ENCODE peak calls at places on chromosomes 11 and 22, in seven cellular contexts. P is iPS-NIHi11; F is activated CD8-positive, alpha-beta memory T cell treated with anti-CD3 and anti-CD28 coated beads for 4 hours; H is cardiac muscle cell; T is GM06990; Z is Right ventricle myocardium superior; C is Caki2. R is an unnamed sample.

GRCh38 chr11:95487391-95487790 is 256.4 kb upstream of the SESN3 start:
- DNase-seq in Z (no peak), T (peak), H (no peak), F (no peak), C (no peak), P (peak), R (no peak)

GRCh38 chr11:114075891-114076441 is 16.5 kb downstream of the ZBTB16 start:
- DNase-seq in H (peak), Z (peak), F (no peak), C (no peak), P (peak), T (no peak), R (no peak)

GRCh38 chr11:111775024-111775710 is 9.0 kb upstream of the PPP2R1B start:
- DNase-seq in P (no peak), F (no peak), T (no peak), C (no peak), Z (peak), H (no peak), R (no peak)

GRCh38 chr11:26286472-26287066 is 45.4 kb upstream of the ANO3 start:
- DNase-seq in C (no peak), F (no peak), Z (no peak), H (peak), T (no peak), P (peak), R (no peak)

GRCh38 chr22:24503137-24503850 is 8.2 kb downstream of the UPB1 start:
- DNase-seq in C (peak), Z (peak), H (peak), P (peak), T (peak), F (peak), R (peak)

GRCh38 chr22:17700778-17701177 is 62.2 kb downstream of the BCL2L13 start:
- DNase-seq in Z (no peak), T (no peak), H (no peak), F (no peak), P (no peak), C (no peak), R (no peak)

GRCh38 chr11:117187007-117187406 is 8.5 kb downstream of the SIDT2 start:
- DNase-seq in C (no peak), H (no peak), Z (no peak), T (no peak), P (no peak), F (no peak), R (no peak)

GRCh38 chr11:1077033-1077416 is 2.4 kb downstream of the MUC2 start:
- DNase-seq in C (no peak), Z (peak), F (no peak), H (no peak), P (no peak), T (no peak), R (no peak)

GRCh38 chr11:128555606-128556005 is 31.8 kb downstream of the ETS1 start:
- DNase-seq in C (no peak), T (no peak), H (peak), Z (no peak), F (no peak), P (peak), R (no peak)

GRCh38 chr11:119352857-119353260 is 6.4 kb upstream of the MFRP start:
- DNase-seq in F (no peak), T (no peak), H (peak), P (peak), Z (peak), C (no peak), R (no peak)

GRCh38 chr22:44188316-44188715 is 7.6 kb downstream of the PARVG start:
- DNase-seq in Z (no peak), H (no peak), F (no peak), T (no peak), P (no peak), C (no peak), R (no peak)

GRCh38 chr11:35112056-35112845 is 26.7 kb upstream of the CD44 start:
- DNase-seq in H (no peak), C (no peak), F (no peak), Z (no peak), P (no peak), T (no peak), R (no peak)

GRCh38 chr22:19066531-19067271 is 55.5 kb downstream of the DGCR2 start:
- DNase-seq in C (no peak), T (no peak), P (no peak), Z (no peak), H (no peak), F (no peak), R (no peak)

GRCh38 chr11:57798905-57799559 is 37.4 kb downstream of the CTNND1 start:
- DNase-seq in T (no peak), Z (peak), C (peak), F (no peak), H (no peak), P (no peak), R (no peak)

GRCh38 chr22:38417252-38418060 is 37.5 kb downstream of the KCNJ4 start:
- DNase-seq in H (no peak), T (no peak), P (peak), C (no peak), F (no peak), Z (peak), R (no peak)